ENCODE peak calls at places on chromosomes 2 and 18, in seven cellular contexts. H is kidney epithelial cell, Z is dorsolateral prefrontal cortex, J is fibroblast of lung, Y is A673, B is tibial artery, S is H1. N is an unnamed sample.

GRCh38 chr2:191087311-191087710 is 63.5 kb downstream of the STAT4 start:
- DNase-seq in H (no peak), Z (no peak), J (no peak), Y (no peak), B (no peak), S (no peak), N (no peak)

GRCh38 chr2:52269696-52270485 is 1238.0 kb upstream of the NRXN1 start:
- DNase-seq in H (peak), Z (no peak), J (peak), Y (no peak), B (no peak), S (no peak), N (no peak)

GRCh38 chr2:205768815-205769493 is 86.7 kb downstream of the NRP2 start:
- DNase-seq in H (no peak), Z (no peak), J (peak), Y (no peak), B (no peak), S (no peak), N (no peak)

GRCh38 chr2:195450537-195451113 is 206.4 kb upstream of the SLC39A10 start:
- DNase-seq in H (no peak), Z (no peak), J (peak), Y (no peak), B (no peak), S (no peak), N (no peak)

GRCh38 chr2:179596018-179596417 is 265.4 kb downstream of the ZNF385B start:
- DNase-seq in H (peak), Z (no peak), J (peak), Y (no peak), B (no peak), S (no peak), N (peak)

GRCh38 chr2:126655500-126656310 is at the start of gene GYPC:
- DNase-seq in H (no peak), Z (no peak), J (peak), Y (no peak), B (peak), S (peak), N (no peak)

GRCh38 chr2:158502984-158503383 is 46.2 kb downstream of the PKP4 start:
- DNase-seq in H (no peak), Z (no peak), J (peak), Y (peak), B (no peak), S (no peak), N (peak)

GRCh38 chr2:54422072-54422581 is 34.0 kb upstream of the SPTBN1 start:
- DNase-seq in H (no peak), Z (no peak), J (no peak), Y (no peak), B (no peak), S (no peak), N (no peak)

GRCh38 chr2:237291138-237291792 is 122.7 kb downstream of the COL6A3 start:
- DNase-seq in H (no peak), Z (peak), J (peak), Y (peak), B (peak), S (no peak), N (peak)

GRCh38 chr2:72214429-72215143 is 66.9 kb upstream of the CYP26B1 start:
- DNase-seq in H (no peak), Z (no peak), J (peak), Y (no peak), B (no peak), S (no peak), N (peak)

GRCh38 chr2:10839813-10840212 is 27.2 kb upstream of the PDIA6 start:
- DNase-seq in H (no peak), Z (no peak), J (peak), Y (peak), B (no peak), S (peak), N (no peak)

GRCh38 chr2:240021488-240022104 is 3.5 kb downstream of the NDUFA10 start:
- DNase-seq in H (peak), Z (peak), J (peak), Y (peak), B (peak), S (peak), N (no peak)

GRCh38 chr2:173841110-173841509 is 124.1 kb downstream of the SP3 start:
- DNase-seq in H (no peak), Z (no peak), J (no peak), Y (no peak), B (no peak), S (no peak), N (no peak)

GRCh38 chr2:149645391-149645790 is 57.8 kb upstream of the MMADHC start:
- DNase-seq in H (peak), Z (no peak), J (peak), Y (peak), B (no peak), S (no peak), N (peak)
- TF ChIP-seq CTCF in H (peak), Z (no peak), J (peak), Y (peak), B (no peak), S (no peak), N (peak)

GRCh38 chr2:41948397-41948763 is 99.4 kb upstream of the PKDCC start:
- DNase-seq in H (no peak), Z (no peak), J (no peak), Y (peak), B (no peak), S (no peak), N (no peak)
- H3K4me3 ChIP-seq in H (no peak), Z (no peak), J (no peak), Y (no peak), B (no peak), S (peak), N (no peak)

DNA sequence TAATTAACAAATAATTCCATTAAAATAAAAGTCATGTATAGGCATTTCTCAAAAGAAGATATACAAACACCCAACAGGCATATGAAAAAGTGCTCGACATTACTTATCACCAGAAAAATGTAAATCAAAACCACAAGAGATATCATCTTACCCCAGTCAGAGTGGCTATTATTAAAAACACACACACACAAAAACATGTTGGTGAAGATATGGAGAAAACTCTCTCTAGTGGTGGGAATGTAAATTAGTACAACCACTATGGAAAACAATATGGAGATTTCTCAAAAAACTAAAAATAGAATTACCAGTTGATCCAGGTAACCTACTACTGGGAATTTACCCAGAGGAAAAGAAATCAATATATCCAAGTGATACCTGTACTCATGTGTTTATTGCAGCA is 966.3 kb upstream of the POU3F3 start:
- DNase-seq in H (no peak), Z (no peak), J (no peak), Y (no peak), B (no peak), S (no peak), N (no peak)
- TF ChIP-seq CTCF in H (no peak), Z (no peak), J (no peak), Y (no peak), B (no peak), S (no peak), N (no peak)

GRCh38 chr2:263022-263738 is 652 bp downstream of the SH3YL1 start:
- DNase-seq in H (no peak), Z (no peak), J (no peak), Y (no peak), B (no peak), S (peak), N (no peak)

GRCh38 chr2:259789-260331 is 4.0 kb downstream of the SH3YL1 start:
- DNase-seq in H (no peak), Z (no peak), J (no peak), Y (no peak), B (no peak), S (no peak), N (no peak)

GRCh38 chr2:260507-261161 is 3.2 kb downstream of the SH3YL1 start:
- DNase-seq in H (no peak), Z (no peak), J (peak), Y (no peak), B (no peak), S (no peak), N (no peak)

GRCh38 chr2:263774-264492 is at the start of gene SH3YL1:
- DNase-seq in H (no peak), Z (peak), J (peak), Y (peak), B (no peak), S (no peak), N (no peak)

GRCh38 chr2:262117-262516 is 1.7 kb downstream of the SH3YL1 start:
- DNase-seq in H (no peak), Z (no peak), J (no peak), Y (no peak), B (no peak), S (no peak), N (no peak)
- H3K4me3 ChIP-seq in H (no peak), Z (no peak), J (no peak), Y (no peak), B (no peak), S (peak), N (no peak)

DNA sequence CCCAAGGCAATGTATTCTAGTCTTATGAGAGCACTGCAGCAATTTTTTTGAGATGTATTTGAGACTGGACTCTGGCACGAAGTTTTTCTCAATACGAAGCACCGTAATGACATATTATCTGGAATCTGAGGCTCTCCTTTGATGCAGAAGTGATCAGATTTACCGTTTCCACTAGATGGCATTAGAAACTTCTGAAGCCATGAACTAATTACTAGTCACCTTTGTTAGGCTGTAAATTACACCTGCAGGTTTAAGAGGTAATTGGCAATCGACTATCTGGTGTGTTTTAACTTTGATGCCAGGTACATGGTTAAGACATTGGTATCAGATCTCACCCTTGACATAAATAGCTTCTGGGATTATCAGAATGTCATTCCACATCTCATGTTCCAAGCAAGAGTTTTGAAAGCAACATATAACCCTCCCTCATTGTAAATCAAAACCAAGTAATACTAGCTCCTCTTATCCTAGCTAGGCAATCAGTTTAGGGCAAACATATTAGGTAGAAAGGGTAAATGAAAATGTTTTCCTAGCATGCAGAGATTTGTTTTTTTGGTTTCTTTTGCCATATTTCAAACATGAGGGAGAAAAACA is 254.6 kb upstream of the SPRED2 start:
- DNase-seq in H (no peak), Z (no peak), J (no peak), Y (no peak), B (no peak), S (no peak), N (no peak)
- TF ChIP-seq CTCF in H (peak), Z (no peak), J (peak), Y (peak), B (no peak), S (peak), N (no peak)

DNA sequence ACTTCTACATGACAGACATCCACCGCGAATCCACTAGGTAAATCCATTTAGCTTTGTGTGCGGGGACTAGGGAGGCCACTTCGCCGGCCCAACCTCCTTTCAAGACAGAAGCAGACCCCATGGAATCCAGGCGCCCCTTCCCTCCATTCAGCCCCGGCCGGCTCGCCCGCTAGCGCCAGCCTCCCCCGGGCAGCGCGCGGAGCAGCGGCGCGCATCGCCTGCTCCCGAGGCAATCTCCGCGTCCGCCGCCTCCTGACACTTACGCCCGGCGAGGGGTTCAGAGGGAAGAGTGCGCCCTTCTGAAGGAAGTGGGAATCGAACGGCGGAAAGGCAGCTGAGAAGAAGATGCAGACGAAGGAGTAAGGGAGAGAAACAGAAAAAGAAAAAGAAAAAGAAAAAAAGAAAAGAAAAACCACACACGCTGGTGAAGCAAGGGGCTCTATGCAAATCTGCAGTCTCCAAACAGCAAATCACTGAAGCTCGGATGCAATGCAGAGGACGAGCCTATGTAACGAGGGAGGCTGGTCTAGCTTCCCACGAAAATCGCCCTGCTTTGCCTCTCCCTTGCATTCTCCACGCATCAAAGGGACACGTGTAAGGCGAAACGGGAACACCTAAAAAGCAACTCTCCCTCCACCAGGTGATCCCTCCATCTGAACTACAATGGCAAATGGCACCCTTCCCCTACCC is 684.4 kb downstream of the NRXN1 start:
- DNase-seq in H (no peak), Z (peak), J (no peak), Y (peak), B (no peak), S (peak), N (no peak)
- H3K4me3 ChIP-seq in H (peak), Z (peak), J (no peak), Y (no peak), B (no peak), S (peak), N (no peak)

GRCh38 chr18:55384551-55385275 is 203.3 kb downstream of the TCF4 start:
- DNase-seq in H (no peak), Z (no peak), J (peak), Y (peak), B (no peak), S (peak), N (no peak)
- TF ChIP-seq CTCF in H (peak), Z (peak), J (peak), Y (peak), B (peak), S (peak), N (peak)